ENCODE peak calls at places on chromosomes 4 and X, in five cellular contexts. V, X, Q, L and Y are unnamed samples.

GRCh38 chr4:89111833-89112563 is 665 bp downstream of the TIGD2 start:
- DNase-seq in V (no peak), X (no peak), Q (no peak), L (peak), Y (no peak)

GRCh38 chrX:39721570-39722279 is 376.0 kb downstream of the BCOR start:
- DNase-seq in V (no peak), X (no peak), Q (no peak), L (no peak), Y (no peak)

GRCh38 chrX:12701625-12702024 is 89.6 kb upstream of the PRPS2 start:
- DNase-seq in V (peak), X (no peak), Q (peak), L (no peak), Y (no peak)

GRCh38 chrX:71475906-71476305 is 57.0 kb upstream of the OGT start:
- DNase-seq in V (no peak), X (no peak), Q (no peak), L (no peak), Y (no peak)

GRCh38 chr4:76767983-76768382 is 130.0 kb downstream of the SOWAHB start:
- DNase-seq in V (no peak), X (no peak), Q (no peak), L (no peak), Y (no peak)

GRCh38 chrX:17170973-17171372 is 204.0 kb upstream of the NHS start:
- DNase-seq in V (no peak), X (no peak), Q (no peak), L (no peak), Y (no peak)

GRCh38 chrX:129842510-129843208 is 1.0 kb downstream of the ZDHHC9 start:
- DNase-seq in V (peak), X (no peak), Q (peak), L (no peak), Y (no peak)

GRCh38 chr4:72666910-72667309 is 97.9 kb upstream of the ADAMTS3 start:
- DNase-seq in V (no peak), X (no peak), Q (no peak), L (no peak), Y (no peak)

GRCh38 chrX:65127804-65128203 is 151.6 kb upstream of the ZC4H2 start:
- DNase-seq in V (no peak), X (no peak), Q (no peak), L (no peak), Y (no peak)

GRCh38 chr4:123676550-123677229 is 280.1 kb downstream of the SPRY1 start:
- DNase-seq in V (peak), X (no peak), Q (no peak), L (no peak), Y (no peak)

GRCh38 chr4:39353478-39354177 is 12.5 kb downstream of the RFC1 start:
- DNase-seq in V (no peak), X (no peak), Q (no peak), L (no peak), Y (no peak)

GRCh38 chr4:38233727-38234478 is 273.7 kb downstream of the PTTG2 start:
- DNase-seq in V (peak), X (no peak), Q (no peak), L (no peak), Y (no peak)

GRCh38 chrX:1170243-1170642 is 42.2 kb downstream of the CRLF2 start:
- DNase-seq in V (no peak), X (no peak), Q (no peak), L (no peak), Y (no peak)

GRCh38 chrX:17376381-17377046 is 1.5 kb downstream of the NHS start:
- DNase-seq in V (peak), X (no peak), Q (peak), L (no peak), Y (no peak)

GRCh38 chr4:169222768-169223167 is 48.0 kb downstream of the SH3RF1 start:
- DNase-seq in V (no peak), X (no peak), Q (peak), L (no peak), Y (no peak)

GRCh38 chr4:161350946-161351345 is 812.9 kb downstream of the FSTL5 start:
- DNase-seq in V (no peak), X (no peak), Q (no peak), L (no peak), Y (no peak)

GRCh38 chr4:153137168-153137567 is 67.1 kb upstream of the TRIM2 start:
- DNase-seq in V (peak), X (no peak), Q (no peak), L (peak), Y (peak)

GRCh38 chr4:43047044-43047443 is 154.5 kb downstream of the GRXCR1 start:
- DNase-seq in V (no peak), X (no peak), Q (no peak), L (no peak), Y (no peak)

GRCh38 chr4:175308236-175308635 is 390.1 kb downstream of the ADAM29 start:
- DNase-seq in V (no peak), X (no peak), Q (no peak), L (no peak), Y (no peak)

GRCh38 chr4:762211-763190 is 56.9 kb downstream of the PCGF3 start:
- DNase-seq in V (peak), X (no peak), Q (no peak), L (no peak), Y (no peak)

GRCh38 chr4:10296730-10297129 is 160.5 kb downstream of the ZNF518B start:
- DNase-seq in V (no peak), X (no peak), Q (no peak), L (peak), Y (peak)

GRCh38 chrX:129979207-129979920 is 3.1 kb upstream of the BCORL1 start:
- DNase-seq in V (no peak), X (no peak), Q (no peak), L (no peak), Y (no peak)

GRCh38 chrX:124216396-124217124 is 115.9 kb upstream of the TEX13D start:
- DNase-seq in V (no peak), X (no peak), Q (no peak), L (no peak), Y (no peak)

GRCh38 chrX:107827852-107828251 is 2.2 kb downstream of the MID2 start:
- DNase-seq in V (no peak), X (no peak), Q (no peak), L (no peak), Y (no peak)
- H3K27ac ChIP-seq in V (peak), X (no peak), Q (no peak), L (peak), Y (no peak)

GRCh38 chr4:30726090-30726668 is 6.0 kb downstream of the PCDH7 start:
- DNase-seq in V (no peak), X (no peak), Q (no peak), L (no peak), Y (no peak)
- H3K27ac ChIP-seq in V (no peak), X (no peak), Q (no peak), L (no peak), Y (no peak)

DNA sequence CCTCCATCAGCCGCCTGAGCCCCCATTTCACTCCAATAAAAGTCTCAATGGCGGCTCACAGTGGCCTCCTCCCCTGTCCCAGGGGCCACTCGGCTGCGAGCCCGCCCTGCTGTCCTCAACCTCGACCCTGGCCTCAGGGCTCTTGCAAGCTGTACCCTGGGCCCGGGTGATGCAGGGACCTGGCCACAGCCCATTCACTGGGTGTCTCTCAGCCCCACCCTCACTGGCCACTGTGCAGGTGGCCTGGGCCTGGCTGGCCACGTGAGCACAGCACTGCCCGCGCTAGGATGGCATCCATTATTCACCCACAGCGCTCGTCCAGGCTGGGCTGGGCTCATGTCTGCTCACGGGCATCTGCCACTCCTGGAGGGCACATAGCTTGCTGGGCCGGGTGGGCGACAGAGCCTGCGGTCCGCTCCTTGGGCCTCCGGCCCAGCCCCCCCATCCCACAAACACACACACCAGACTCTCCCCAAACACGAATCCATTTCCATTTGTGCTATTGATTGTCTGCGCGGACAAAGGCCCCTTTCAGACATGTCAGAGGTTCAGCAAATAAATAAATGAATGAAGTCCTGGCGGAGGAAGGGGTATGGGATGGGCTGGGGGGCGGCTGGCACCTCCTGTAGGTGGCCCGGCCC is 16.5 kb upstream of the FGFR3 start:
- DNase-seq in V (no peak), X (no peak), Q (no peak), L (no peak), Y (no peak)
- H3K27ac ChIP-seq in V (no peak), X (no peak), Q (no peak), L (no peak), Y (no peak)

GRCh38 chr4:179307297-179308136 is 1865.3 kb upstream of the AGA start:
- DNase-seq in V (no peak), X (no peak), Q (no peak), L (no peak), Y (no peak)
- H3K27ac ChIP-seq in V (no peak), X (no peak), Q (no peak), L (no peak), Y (no peak)

GRCh38 chr4:74110670-74111069 is 11.7 kb upstream of the CXCL2 start:
- DNase-seq in V (no peak), X (no peak), Q (no peak), L (no peak), Y (no peak)
- H3K27ac ChIP-seq in V (peak), X (no peak), Q (no peak), L (peak), Y (no peak)

GRCh38 chrX:100870527-100870926 is 3.6 kb downstream of the NOX1 start:
- DNase-seq in V (no peak), X (no peak), Q (no peak), L (no peak), Y (no peak)
- H3K27ac ChIP-seq in V (no peak), X (no peak), Q (no peak), L (no peak), Y (no peak)

GRCh38 chr4:7006411-7006810 is 36.8 kb upstream of the TADA2B start:
- DNase-seq in V (no peak), X (no peak), Q (no peak), L (no peak), Y (no peak)

GRCh38 chr4:7005571-7005970 is 37.6 kb upstream of the TADA2B start:
- DNase-seq in V (no peak), X (no peak), Q (no peak), L (no peak), Y (no peak)

GRCh38 chr4:7009591-7009990 is 33.6 kb upstream of the TADA2B start:
- DNase-seq in V (no peak), X (no peak), Q (no peak), L (no peak), Y (no peak)

GRCh38 chr4:7007944-7008343 is 35.2 kb upstream of the TADA2B start:
- DNase-seq in V (no peak), X (no peak), Q (no peak), L (no peak), Y (no peak)

DNA sequence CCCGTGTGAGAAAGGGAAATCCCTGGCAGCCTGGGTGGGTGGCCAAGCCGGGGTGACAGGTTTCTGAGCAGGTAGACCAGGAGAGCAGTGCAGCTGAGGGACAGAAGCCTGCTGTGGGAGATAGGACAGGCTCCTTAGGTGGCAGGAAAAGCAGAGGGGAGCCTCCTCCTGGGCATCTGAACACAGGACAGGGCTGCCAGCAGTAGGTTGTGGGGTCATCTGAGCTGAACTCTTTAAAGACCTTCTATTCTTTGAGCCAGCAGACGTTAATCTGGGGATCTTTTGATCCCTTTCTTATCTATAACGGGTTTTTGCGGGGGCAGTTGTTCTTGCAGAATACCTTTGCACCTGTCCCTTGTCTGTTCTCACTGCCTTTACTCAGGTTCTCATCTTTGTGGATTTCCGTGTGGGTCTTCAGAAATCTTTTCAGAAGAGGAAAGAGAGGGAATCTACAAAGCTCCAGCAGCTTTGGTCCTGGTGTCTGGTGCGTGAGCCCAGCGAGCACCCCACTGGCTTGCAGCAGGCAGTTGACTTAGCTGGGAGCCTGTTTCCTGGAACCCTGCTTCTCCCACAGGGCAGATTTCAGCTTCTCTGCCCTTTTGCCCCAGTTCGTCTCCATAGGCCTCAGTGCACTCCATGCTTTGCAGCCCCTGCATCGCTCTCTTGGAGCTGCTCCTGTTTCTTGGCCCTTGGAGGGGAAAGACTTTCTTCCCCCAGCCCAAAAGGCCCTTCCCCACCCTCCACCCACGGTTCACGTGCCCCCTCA is 35.8 kb upstream of the TADA2B start:
- DNase-seq in V (no peak), X (no peak), Q (no peak), L (no peak), Y (no peak)
- H3K27ac ChIP-seq in V (peak), X (no peak), Q (no peak), L (no peak), Y (no peak)

GRCh38 chr4:148311493-148311892 is 130.7 kb downstream of the NR3C2 start:
- DNase-seq in V (no peak), X (no peak), Q (no peak), L (no peak), Y (no peak)
- H3K27ac ChIP-seq in V (peak), X (no peak), Q (no peak), L (no peak), Y (no peak)